ENCODE peak calls at places on chromosomes 7 and 10, in seven cellular contexts. L is IMR-90; J is memory B cell; M is ureter; V is activated CD4-positive, alpha-beta T cell treated with anti-CD3 and anti-CD28 coated beads for 24 hours; A is NCI-H1105 treated with DMSO at 0.1 percent for 48 hours; E is M059J. N is an unnamed sample.

GRCh38 chr7:148058092-148058491 is 532.5 kb upstream of the C7orf33 start:
- DNase-seq in L (no peak), J (no peak), M (no peak), V (no peak), A (peak), E (no peak), N (no peak)

GRCh38 chr10:114550756-114551290 is 107.3 kb downstream of the ABLIM1 start:
- DNase-seq in L (peak), J (no peak), M (no peak), V (no peak), A (peak), E (peak), N (no peak)

GRCh38 chr10:131081386-131081785 is 230.1 kb downstream of the TCERG1L start:
- DNase-seq in L (no peak), J (no peak), M (no peak), V (no peak), A (no peak), E (no peak), N (no peak)

GRCh38 chr10:71582019-71582418 is 137.6 kb downstream of the C10orf105 start:
- DNase-seq in L (peak), J (no peak), M (no peak), V (no peak), A (no peak), E (peak), N (no peak)

GRCh38 chr7:25775999-25776736 is 375.8 kb upstream of the NFE2L3 start:
- DNase-seq in L (no peak), J (no peak), M (no peak), V (no peak), A (no peak), E (no peak), N (no peak)

GRCh38 chr7:35975851-35976454 is 175.1 kb downstream of the SEPTIN7 start:
- DNase-seq in L (peak), J (peak), M (peak), V (peak), A (peak), E (peak), N (peak)

GRCh38 chr10:84820121-84820520 is 491.7 kb downstream of the CCSER2 start:
- DNase-seq in L (no peak), J (no peak), M (no peak), V (no peak), A (peak), E (no peak), N (no peak)

GRCh38 chr7:157380416-157380815 is 43.6 kb downstream of the DNAJB6 start:
- DNase-seq in L (no peak), J (no peak), M (no peak), V (no peak), A (no peak), E (no peak), N (no peak)

GRCh38 chr10:8444630-8445029 is 390.1 kb downstream of the GATA3 start:
- DNase-seq in L (no peak), J (no peak), M (no peak), V (peak), A (no peak), E (no peak), N (no peak)

N was measured in mucosa of descending colon.